ENCODE peak calls at places on chromosomes 11 and 22, in six cellular contexts. Y is putamen, W is NT2/D1, S is G401, H is NCI-H1436, I is occipital lobe. R is an unnamed sample.

GRCh38 chr11:102138677-102139076 is 28.4 kb downstream of the YAP1 start:
- DNase-seq in I (no peak), W (no peak), H (no peak), Y (no peak), S (no peak), R (no peak)

GRCh38 chr11:59283825-59284772 is 71.4 kb upstream of the MPEG1 start:
- DNase-seq in I (no peak), Y (peak; percentile 34), W (peak; percentile 27), H (peak; percentile 32), S (peak; percentile 51), R (peak; percentile 61)

GRCh38 chr22:17931400-17931825 is 92.9 kb downstream of the MICAL3 start:
- DNase-seq in I (no peak), W (no peak), S (peak; percentile 98), H (no peak), Y (no peak), R (no peak)

GRCh38 chr22:44837481-44837880 is 85.1 kb downstream of the ARHGAP8 start:
- DNase-seq in I (no peak), W (no peak), S (no peak), Y (no peak), H (no peak), R (no peak)

GRCh38 chr22:24728790-24729637 is 45.5 kb downstream of the PIWIL3 start:
- DNase-seq in S (no peak), I (peak; percentile 10), W (no peak), Y (peak; percentile 55), H (no peak), R (no peak)

GRCh38 chr11:72962084-72962483 is 147.9 kb downstream of the ATG16L2 start:
- DNase-seq in I (no peak), Y (no peak), H (no peak), S (no peak), W (no peak), R (no peak)

GRCh38 chr11:115653076-115653475 is 148.9 kb upstream of the CADM1 start:
- DNase-seq in W (no peak), I (no peak), H (no peak), Y (no peak), S (no peak), R (no peak)

GRCh38 chr22:32341122-32341740 is 16.4 kb upstream of the RFPL3 start:
- DNase-seq in W (no peak), Y (no peak), S (no peak), I (no peak), H (no peak), R (no peak)

GRCh38 chr11:74780277-74780870 is 31.7 kb downstream of the RNF169 start:
- DNase-seq in I (no peak), W (no peak), Y (no peak), H (no peak), S (no peak), R (no peak)

GRCh38 chr11:65500262-65501004 is 1.6 kb downstream of the MALAT1 start:
- DNase-seq in S (peak; percentile 54), H (no peak), W (no peak), Y (peak; percentile 55), I (no peak), R (no peak)

GRCh38 chr11:5605849-5606248 is 9.4 kb downstream of the TRIM6 start:
- DNase-seq in H (no peak), Y (no peak), W (no peak), S (no peak), I (no peak), R (no peak)

GRCh38 chr22:19750666-19751490 is 9.7 kb upstream of the TBX1 start:
- DNase-seq in S (no peak), H (no peak), Y (no peak), I (no peak), W (no peak), R (no peak)

GRCh38 chr11:115930276-115930675 is 426.1 kb upstream of the CADM1 start:
- DNase-seq in I (no peak), W (no peak), Y (no peak), S (no peak), H (peak; percentile 21), R (no peak)

GRCh38 chr11:95682552-95682951 is 107.0 kb downstream of the FAM76B start:
- DNase-seq in W (no peak), H (no peak), Y (no peak), S (no peak), I (peak; percentile 12), R (peak; percentile 62)

GRCh38 chr11:72899238-72899637 is 85.0 kb downstream of the ATG16L2 start:
- DNase-seq in I (no peak), S (no peak), W (no peak), H (no peak), Y (no peak), R (no peak)

GRCh38 chr11:131649861-131650260 is 279.4 kb downstream of the NTM start:
- DNase-seq in I (no peak), Y (no peak), W (no peak), S (no peak), H (no peak), R (no peak)

GRCh38 chr11:10349281-10349665 is 44.4 kb downstream of the ADM start:
- DNase-seq in I (no peak), H (no peak), Y (no peak), S (no peak), W (no peak), R (no peak)

GRCh38 chr11:84740050-84740449 is 887.1 kb downstream of the DLG2 start:
- DNase-seq in S (no peak), W (no peak), I (no peak), Y (no peak), H (no peak), R (no peak)

GRCh38 chr11:17171342-17171741 is 36.4 kb downstream of the PIK3C2A start:
- DNase-seq in H (no peak), W (no peak), I (no peak), Y (no peak), S (no peak), R (no peak)

GRCh38 chr11:108562746-108563581 is 30.6 kb downstream of the EXPH5 start:
- DNase-seq in W (no peak), S (peak; percentile 50), H (no peak), Y (no peak), I (no peak), R (no peak)

GRCh38 chr22:20395897-20396287 is 1.9 kb downstream of the ZNF74 start:
- DNase-seq in I (no peak), Y (no peak), W (no peak), H (no peak), S (no peak), R (no peak)